ENCODE peak calls at places on chromosomes 16 and 17, in seven cellular contexts. W, K, P, X, S, Z and O are unnamed samples. For H3K4me1, the result is how much of the 10 kb centered on the place peaks cover.

GRCh38 chr17:17214646-17215436 is 8.7 kb upstream of the PLD6 start:
- DNase-seq in W (no peak), K (no peak), P (no peak), X (no peak), S (no peak), Z (no peak), O (no peak)

GRCh38 chr17:44004077-44004760 is at the start of gene NAGS:
- DNase-seq in W (no peak), K (no peak), P (no peak), X (peak), S (no peak), Z (no peak), O (no peak)

GRCh38 chr16:7443108-7443507 is 110.5 kb downstream of the RBFOX1 start:
- DNase-seq in W (no peak), K (no peak), P (no peak), X (no peak), S (no peak), Z (no peak), O (no peak)

GRCh38 chr17:72422505-72423285 is 301.9 kb downstream of the SOX9 start:
- DNase-seq in W (peak), K (peak), P (peak), X (peak), S (peak), Z (no peak), O (peak)

GRCh38 chr16:30758988-30759461 is 2.8 kb downstream of the CFAP119 start:
- DNase-seq in W (no peak), K (no peak), P (peak), X (no peak), S (no peak), Z (no peak), O (no peak)

GRCh38 chr17:31859487-31860008 is 504 bp upstream of the COPRS start:
- DNase-seq in W (no peak), K (no peak), P (no peak), X (no peak), S (no peak), Z (no peak), O (no peak)

GRCh38 chr17:80824549-80825470 is 166.8 kb upstream of the CHMP6 start:
- DNase-seq in W (no peak), K (peak), P (peak), X (no peak), S (no peak), Z (no peak), O (peak)

GRCh38 chr16:81625544-81626152 is 153.4 kb upstream of the PLCG2 start:
- DNase-seq in W (peak), K (peak), P (peak), X (peak), S (no peak), Z (no peak), O (peak)

GRCh38 chr17:60065136-60065535 is 13.6 kb downstream of the HEATR6 start:
- DNase-seq in W (no peak), K (no peak), P (no peak), X (no peak), S (no peak), Z (no peak), O (no peak)

DNA sequence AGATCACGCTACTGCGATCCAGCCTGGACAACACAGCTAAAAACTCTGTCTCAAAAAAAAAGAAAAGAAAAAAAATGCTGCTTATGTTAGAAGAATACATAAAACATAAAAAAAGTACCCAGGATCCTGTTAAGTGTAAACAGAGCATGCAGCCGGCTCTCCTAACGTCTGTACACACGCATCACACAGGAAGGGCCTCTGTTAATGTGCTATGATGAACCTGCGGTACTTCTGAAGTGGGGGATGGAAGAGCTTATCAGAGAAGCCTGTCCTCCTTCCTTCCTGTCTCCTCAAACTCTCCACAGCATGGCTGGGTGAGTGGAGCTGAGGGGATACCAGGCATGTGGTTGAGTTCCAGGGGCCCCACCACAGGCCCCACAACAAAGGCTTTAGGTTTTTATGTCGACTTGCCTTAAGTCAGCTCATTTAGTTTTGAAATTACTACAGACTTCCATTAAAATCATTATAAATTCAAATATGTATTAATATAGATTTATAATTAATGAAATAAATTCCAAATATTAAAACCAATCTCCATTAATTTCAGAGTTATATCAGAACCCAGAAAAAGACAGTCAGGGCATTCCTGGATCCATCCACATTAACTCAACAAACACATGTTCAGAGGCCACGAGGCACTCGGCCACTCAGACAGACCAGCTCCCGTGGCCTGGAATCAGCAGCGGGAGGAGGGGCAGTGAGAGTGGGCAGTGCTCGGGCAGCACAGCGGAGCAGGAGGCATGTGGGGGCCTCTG is 11.7 kb downstream of the CCDC57 start:
- DNase-seq in W (no peak), K (no peak), P (no peak), X (no peak), S (peak), Z (no peak), O (no peak)
- H3K27ac ChIP-seq in W (no peak), K (no peak), P (no peak), X (no peak), S (peak), Z (no peak), O (no peak)

DNA sequence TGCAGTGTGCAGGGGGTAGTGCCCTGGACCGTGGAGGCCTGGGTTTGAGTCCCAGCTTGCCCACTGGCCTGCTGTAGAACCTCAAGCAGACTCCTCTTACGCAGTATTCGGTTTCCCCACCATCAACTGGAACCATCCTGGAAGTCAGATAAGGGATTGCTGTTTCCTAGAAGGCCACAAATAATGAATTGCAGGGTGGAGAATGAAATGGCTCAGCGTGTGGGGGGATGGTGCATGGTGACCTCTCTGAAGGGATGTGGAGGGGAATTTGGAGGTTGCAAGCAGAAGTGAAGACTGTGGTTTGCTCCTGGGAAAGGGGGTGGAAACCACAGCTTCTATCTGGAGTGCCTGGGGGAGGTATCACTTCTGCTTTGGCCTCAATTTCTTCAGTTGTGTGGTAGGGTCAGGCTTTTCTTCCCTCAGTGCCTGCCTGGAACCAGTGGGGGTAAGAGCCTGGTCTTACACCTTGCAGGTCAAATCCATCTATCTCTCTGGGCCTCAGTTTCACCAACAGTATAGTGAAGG is 1.7 kb downstream of the ADGRG5 start:
- DNase-seq in W (no peak), K (peak), P (no peak), X (peak), S (no peak), Z (no peak), O (no peak)
- H3K4me1 ChIP-seq in W (under half), K (under half), P (under half), X (under half), S (under half), Z (under half), O (under half)

GRCh38 chr17:68103148-68103547 is 67.6 kb downstream of the KPNA2 start:
- DNase-seq in W (no peak), K (no peak), P (no peak), X (no peak), S (no peak), Z (no peak), O (no peak)
- H3K4me3 ChIP-seq in W (peak), K (peak), P (no peak), X (no peak), S (peak), Z (no peak), O (no peak)

GRCh38 chr17:82720204-82720603 is 3.7 kb downstream of the FN3KRP start:
- DNase-seq in W (no peak), K (no peak), P (no peak), X (no peak), S (no peak), Z (no peak), O (no peak)
- H3K27ac ChIP-seq in W (no peak), K (no peak), P (no peak), X (no peak), S (no peak), Z (no peak), O (no peak)